ENCODE peak calls at places on chromosome 13, in four cellular contexts. One of them, this sample, is unnamed.

GRCh38 chr13:42990147-42990990 is 1.7 kb downstream of the EPSTI1 start:
- DNase-seq in GM23338: no peak
- DNase-seq in OCI-LY7: no peak
- DNase-seq in osteoblast: no peak
- DNase-seq in this sample: no peak

GRCh38 chr13:23467048-23467931 is 33.8 kb upstream of the SACS start:
- DNase-seq in OCI-LY7: no peak
- DNase-seq in GM23338: no peak
- DNase-seq in osteoblast: no peak
- DNase-seq in this sample: no peak

GRCh38 chr13:55615080-55615479 is 1525.6 kb upstream of the PRR20A start:
- DNase-seq in OCI-LY7: no peak
- DNase-seq in GM23338: no peak
- DNase-seq in osteoblast: no peak
- DNase-seq in this sample: no peak

GRCh38 chr13:41465965-41466364 is 8.6 kb downstream of the RGCC start:
- DNase-seq in OCI-LY7: no peak
- DNase-seq in GM23338: no peak
- DNase-seq in osteoblast: no peak
- DNase-seq in this sample: no peak

GRCh38 chr13:89923052-89923451 is 1424.4 kb upstream of the MIR17HG start:
- DNase-seq in OCI-LY7: no peak
- DNase-seq in GM23338: peak; percentile 24
- DNase-seq in osteoblast: no peak
- DNase-seq in this sample: no peak

GRCh38 chr13:72805663-72806341 is 23.9 kb downstream of the PIBF1 start:
- DNase-seq in GM23338: no peak
- DNase-seq in OCI-LY7: no peak
- DNase-seq in osteoblast: no peak
- DNase-seq in this sample: no peak

GRCh38 chr13:39269411-39269810 is 231.2 kb downstream of the NHLRC3 start:
- DNase-seq in GM23338: no peak
- DNase-seq in OCI-LY7: no peak
- DNase-seq in osteoblast: no peak
- DNase-seq in this sample: no peak

GRCh38 chr13:32007494-32007893 is 24.1 kb upstream of the FRY start:
- DNase-seq in osteoblast: no peak
- DNase-seq in OCI-LY7: no peak
- DNase-seq in GM23338: no peak
- DNase-seq in this sample: no peak

GRCh38 chr13:110676057-110676510 is 29.8 kb downstream of the CARS2 start:
- DNase-seq in OCI-LY7: peak; percentile 77
- DNase-seq in osteoblast: no peak
- DNase-seq in GM23338: no peak
- DNase-seq in this sample: no peak

GRCh38 chr13:79043208-79043607 is 362.8 kb downstream of the RBM26 start:
- DNase-seq in osteoblast: no peak
- DNase-seq in GM23338: no peak
- DNase-seq in OCI-LY7: no peak
- DNase-seq in this sample: no peak

GRCh38 chr13:111664696-111665095 is 344.3 kb downstream of the TEX29 start:
- DNase-seq in GM23338: no peak
- DNase-seq in OCI-LY7: no peak
- DNase-seq in osteoblast: no peak
- DNase-seq in this sample: no peak

GRCh38 chr13:36436811-36437210 is 4.5 kb downstream of the CCNA1 start:
- DNase-seq in OCI-LY7: peak; percentile 58
- DNase-seq in osteoblast: no peak
- DNase-seq in GM23338: no peak
- DNase-seq in this sample: no peak

GRCh38 chr13:32039056-32039455 is 7.5 kb downstream of the FRY start:
- DNase-seq in OCI-LY7: no peak
- DNase-seq in osteoblast: no peak
- DNase-seq in GM23338: no peak
- DNase-seq in this sample: no peak

GRCh38 chr13:20503088-20504083 is 22.3 kb downstream of the CRYL1 start:
- DNase-seq in GM23338: no peak
- DNase-seq in OCI-LY7: no peak
- DNase-seq in osteoblast: no peak
- DNase-seq in this sample: no peak

GRCh38 chr13:36850790-36851438 is 31.9 kb downstream of the RFXAP start:
- DNase-seq in GM23338: peak; percentile 73
- DNase-seq in OCI-LY7: peak; percentile 29
- DNase-seq in osteoblast: no peak
- DNase-seq in this sample: no peak

GRCh38 chr13:99656092-99656745 is 154.9 kb downstream of the TM9SF2 start:
- DNase-seq in osteoblast: peak; percentile 88
- DNase-seq in OCI-LY7: peak; percentile 45
- DNase-seq in GM23338: peak; percentile 93
- DNase-seq in this sample: peak; percentile 38

GRCh38 chr13:97911311-97912138 is 42.0 kb upstream of the IPO5 start:
- DNase-seq in OCI-LY7: peak; percentile 21
- DNase-seq in GM23338: peak; percentile 69
- DNase-seq in osteoblast: peak; percentile 50
- DNase-seq in this sample: no peak

GRCh38 chr13:27374126-27374613 is 50.2 kb upstream of the GTF3A start:
- DNase-seq in osteoblast: no peak
- DNase-seq in GM23338: no peak
- DNase-seq in OCI-LY7: no peak
- DNase-seq in this sample: no peak

GRCh38 chr13:27375686-27376326 is 48.6 kb upstream of the GTF3A start:
- DNase-seq in GM23338: peak; percentile 93
- DNase-seq in osteoblast: peak; percentile 85
- DNase-seq in OCI-LY7: peak; percentile 58
- DNase-seq in this sample: no peak

GRCh38 chr13:27372896-27373295 is 51.5 kb upstream of the GTF3A start:
- DNase-seq in osteoblast: no peak
- DNase-seq in OCI-LY7: no peak
- DNase-seq in GM23338: peak; percentile 47
- DNase-seq in this sample: no peak

GRCh38 chr13:27371932-27372331 is 52.5 kb upstream of the GTF3A start:
- DNase-seq in OCI-LY7: no peak
- DNase-seq in osteoblast: no peak
- DNase-seq in GM23338: no peak
- DNase-seq in this sample: no peak

GRCh38 chr13:27374650-27375049 is 49.8 kb upstream of the GTF3A start:
- DNase-seq in GM23338: peak; percentile 89
- DNase-seq in OCI-LY7: peak; percentile 68
- DNase-seq in osteoblast: peak; percentile 95
- DNase-seq in this sample: peak; percentile 32
- TF ChIP-seq CTCF in GM23338: peak; percentile 81
- TF ChIP-seq CTCF in OCI-LY7: peak; percentile 91
- TF ChIP-seq CTCF in osteoblast: peak; percentile 88
- TF ChIP-seq CTCF in this sample: peak; percentile 85

DNA sequence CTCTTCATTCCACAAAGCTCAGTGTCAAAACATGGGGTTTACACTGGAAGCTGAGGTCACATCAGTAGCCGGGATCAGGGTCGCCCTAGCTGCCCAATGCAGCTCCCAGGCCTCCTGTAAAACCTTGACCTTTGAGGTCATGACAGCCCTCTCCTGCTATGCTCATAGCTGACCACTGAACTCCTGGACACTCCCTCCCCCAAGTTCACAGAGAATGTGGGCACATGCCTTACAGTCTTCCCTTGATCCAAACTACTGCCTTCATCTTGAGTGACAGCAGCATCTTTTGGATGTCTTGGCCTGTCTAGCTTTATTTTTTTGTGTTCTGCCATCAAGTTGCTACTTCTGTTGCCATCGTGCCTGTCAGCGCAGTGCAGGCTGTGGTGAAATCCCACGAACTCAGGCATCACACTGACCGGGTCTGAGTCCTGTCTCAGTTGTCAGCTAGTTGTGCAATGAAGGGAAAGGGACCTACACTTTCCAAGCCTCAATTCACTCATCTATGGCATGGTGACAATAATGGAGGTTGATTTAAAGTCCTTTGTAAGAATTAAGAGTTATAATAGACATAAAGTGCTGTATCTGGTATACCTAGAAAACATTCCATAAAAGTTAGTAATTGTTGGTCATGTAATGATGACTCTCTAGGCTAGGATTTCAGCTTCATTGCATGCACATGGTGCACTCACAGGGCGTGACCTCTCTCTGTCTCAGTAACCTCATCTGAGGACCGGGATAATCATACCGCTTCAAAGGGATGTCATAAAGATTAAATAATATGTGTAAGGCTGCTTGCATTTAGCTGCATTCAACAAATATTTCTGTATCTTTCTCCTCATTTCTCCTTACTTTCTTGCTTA is 16.5 kb upstream of the ALOX5AP start:
- DNase-seq in osteoblast: peak; percentile 91
- DNase-seq in OCI-LY7: peak; percentile 50
- DNase-seq in GM23338: no peak
- DNase-seq in this sample: no peak
- H3K4me2 ChIP-seq in osteoblast: peak overlapping the region; percentile 67
- H3K4me2 ChIP-seq in OCI-LY7: no peak overlapping the region
- H3K4me2 ChIP-seq in GM23338: no peak overlapping the region
- H3K4me2 ChIP-seq in this sample: peak overlapping the region; percentile 27

GRCh38 chr13:28333204-28333900 is 161.6 kb downstream of the FLT1 start:
- DNase-seq in GM23338: no peak
- DNase-seq in OCI-LY7: no peak
- DNase-seq in osteoblast: no peak
- DNase-seq in this sample: no peak
- TF ChIP-seq CTCF in GM23338: no peak
- TF ChIP-seq CTCF in OCI-LY7: no peak
- TF ChIP-seq CTCF in osteoblast: no peak
- TF ChIP-seq CTCF in this sample: no peak

GRCh38 chr13:30698023-30698422 is 37.3 kb upstream of the ALOX5AP start:
- DNase-seq in GM23338: no peak
- DNase-seq in OCI-LY7: no peak
- DNase-seq in osteoblast: peak; percentile 58
- DNase-seq in this sample: no peak
- H3K4me2 ChIP-seq in GM23338: no peak overlapping the region
- H3K4me2 ChIP-seq in OCI-LY7: no peak overlapping the region
- H3K4me2 ChIP-seq in osteoblast: peak overlapping the region; percentile 79
- H3K4me2 ChIP-seq in this sample: no peak overlapping the region

DNA sequence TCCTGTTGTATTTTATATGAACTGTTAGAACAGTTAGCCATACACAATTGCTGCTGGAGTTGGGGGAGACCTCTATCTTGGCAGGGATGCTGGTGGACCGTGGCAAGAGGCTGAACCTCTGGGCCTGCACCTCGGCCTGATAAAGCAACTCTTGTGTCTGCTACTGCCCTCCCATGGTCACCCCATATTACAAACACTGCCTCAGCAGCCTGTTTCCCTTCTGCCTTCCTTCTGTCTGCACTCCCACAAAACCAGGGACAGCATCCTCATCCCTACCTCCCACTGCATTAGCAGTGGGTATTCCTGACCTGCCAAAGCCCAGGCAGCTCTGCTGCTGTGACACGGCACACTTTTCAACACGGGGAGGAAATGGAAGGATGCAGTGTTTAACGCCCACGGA is 456.4 kb downstream of the FGF14 start:
- DNase-seq in OCI-LY7: no peak
- DNase-seq in GM23338: peak; percentile 56
- DNase-seq in osteoblast: no peak
- DNase-seq in this sample: no peak
- TF ChIP-seq CTCF in OCI-LY7: no peak
- TF ChIP-seq CTCF in GM23338: peak; percentile 42
- TF ChIP-seq CTCF in osteoblast: peak; percentile 6
- TF ChIP-seq CTCF in this sample: no peak

GRCh38 chr13:50531917-50532899 is 311.3 kb downstream of the DLEU7 start:
- DNase-seq in osteoblast: peak; percentile 53
- DNase-seq in GM23338: no peak
- DNase-seq in OCI-LY7: peak; percentile 31
- DNase-seq in this sample: no peak

GRCh38 chr13:50524540-50524939 is 319.0 kb downstream of the DLEU7 start:
- DNase-seq in GM23338: no peak
- DNase-seq in OCI-LY7: no peak
- DNase-seq in osteoblast: no peak
- DNase-seq in this sample: no peak

GRCh38 chr13:50529154-50529882 is 314.2 kb downstream of the DLEU7 start:
- DNase-seq in osteoblast: peak; percentile 93
- DNase-seq in OCI-LY7: no peak
- DNase-seq in GM23338: no peak
- DNase-seq in this sample: peak; percentile 26

GRCh38 chr13:50526771-50527567 is 316.5 kb downstream of the DLEU7 start:
- DNase-seq in osteoblast: no peak
- DNase-seq in OCI-LY7: peak; percentile 74
- DNase-seq in GM23338: no peak
- DNase-seq in this sample: no peak

GRCh38 chr13:50527612-50528509 is 315.6 kb downstream of the DLEU7 start:
- DNase-seq in osteoblast: no peak
- DNase-seq in GM23338: no peak
- DNase-seq in OCI-LY7: peak; percentile 33
- DNase-seq in this sample: no peak
- H3K4me2 ChIP-seq in osteoblast: no peak overlapping the region
- H3K4me2 ChIP-seq in GM23338: no peak overlapping the region
- H3K4me2 ChIP-seq in OCI-LY7: peak overlapping the region; percentile 57
- H3K4me2 ChIP-seq in this sample: no peak overlapping the region

DNA sequence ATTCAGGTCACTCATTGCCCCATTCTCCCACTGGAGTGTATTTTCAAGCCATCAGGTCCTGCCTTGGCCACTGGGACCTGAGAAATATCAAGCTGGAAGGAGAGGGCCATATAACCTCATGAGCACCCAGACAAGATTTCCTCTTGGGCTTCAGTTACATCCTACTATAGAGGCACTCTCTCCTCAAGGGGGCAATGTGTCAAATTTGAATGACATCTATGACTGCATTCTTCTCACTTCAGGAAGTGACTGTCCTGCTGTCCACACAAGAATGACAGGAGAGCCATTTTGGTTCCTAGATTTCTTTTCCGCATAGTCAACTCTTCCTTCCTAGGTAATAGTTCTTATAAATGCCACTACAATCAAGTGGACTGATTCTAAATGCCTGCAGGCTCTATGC is 416.2 kb downstream of the DIAPH3 start:
- DNase-seq in OCI-LY7: peak; percentile 7
- DNase-seq in osteoblast: no peak
- DNase-seq in GM23338: peak; percentile 38
- DNase-seq in this sample: no peak
- TF ChIP-seq CTCF in OCI-LY7: peak; percentile 48
- TF ChIP-seq CTCF in osteoblast: no peak
- TF ChIP-seq CTCF in GM23338: no peak
- TF ChIP-seq CTCF in this sample: no peak